ENCODE peak calls at places on chromosome 20, in four cellular contexts. E, D, I and L are unnamed samples.

GRCh38 chr20:4876301-4876700 is 125.0 kb downstream of the SLC23A2 start:
- DNase-seq in E (no peak), D (no peak), I (no peak), L (no peak)

GRCh38 chr20:62088258-62089127 is 22.8 kb upstream of the TAF4 start:
- DNase-seq in E (peak), D (no peak), I (no peak), L (no peak)

GRCh38 chr20:63572071-63572787 is 1.8 kb downstream of the HELZ2 start:
- DNase-seq in E (no peak), D (no peak), I (no peak), L (no peak)

GRCh38 chr20:50292324-50293243 is 102.0 kb downstream of the CEBPB start:
- DNase-seq in E (peak), D (peak), I (no peak), L (no peak)

GRCh38 chr20:37790900-37791299 is 97.1 kb downstream of the CTNNBL1 start:
- DNase-seq in E (no peak), D (no peak), I (no peak), L (no peak)

GRCh38 chr20:62288535-62289105 is 14.2 kb upstream of the ADRM1 start:
- DNase-seq in E (no peak), D (no peak), I (no peak), L (no peak)

GRCh38 chr20:39903806-39904205 is 785.2 kb downstream of the MAFB start:
- DNase-seq in E (no peak), D (no peak), I (no peak), L (no peak)

GRCh38 chr20:38121741-38122140 is 43.3 kb downstream of the TGM2 start:
- DNase-seq in E (no peak), D (peak), I (peak), L (no peak)

GRCh38 chr20:2874456-2874855 is 1.2 kb downstream of the PTPRA start:
- DNase-seq in E (no peak), D (no peak), I (no peak), L (no peak)

GRCh38 chr20:3685341-3685740 is 3.5 kb upstream of the ADAM33 start:
- DNase-seq in E (no peak), D (no peak), I (no peak), L (no peak)

GRCh38 chr20:59165389-59165785 is 1.8 kb downstream of the ZNF831 start:
- DNase-seq in E (no peak), D (no peak), I (no peak), L (no peak)

GRCh38 chr20:32339116-32339515 is 19.0 kb upstream of the ASXL1 start:
- DNase-seq in E (no peak), D (no peak), I (no peak), L (no peak)

GRCh38 chr20:13868331-13868730 is 83.5 kb downstream of the NDUFAF5 start:
- DNase-seq in E (no peak), D (no peak), I (no peak), L (no peak)

GRCh38 chr20:47785900-47786762 is 850 bp upstream of the SULF2 start:
- DNase-seq in E (peak), D (no peak), I (peak), L (no peak)

GRCh38 chr20:37574199-37574890 is 46.7 kb upstream of the BLCAP start:
- DNase-seq in E (no peak), D (no peak), I (no peak), L (no peak)

GRCh38 chr20:21450572-21450971 is 53.2 kb upstream of the NKX2-4 start:
- DNase-seq in E (peak), D (no peak), I (no peak), L (no peak)

GRCh38 chr20:32252189-32252588 is 25.3 kb upstream of the KIF3B start:
- DNase-seq in E (no peak), D (no peak), I (no peak), L (no peak)

GRCh38 chr20:38043512-38044300 is 10.2 kb downstream of the RPRD1B start:
- DNase-seq in E (peak), D (no peak), I (no peak), L (no peak)

DNA sequence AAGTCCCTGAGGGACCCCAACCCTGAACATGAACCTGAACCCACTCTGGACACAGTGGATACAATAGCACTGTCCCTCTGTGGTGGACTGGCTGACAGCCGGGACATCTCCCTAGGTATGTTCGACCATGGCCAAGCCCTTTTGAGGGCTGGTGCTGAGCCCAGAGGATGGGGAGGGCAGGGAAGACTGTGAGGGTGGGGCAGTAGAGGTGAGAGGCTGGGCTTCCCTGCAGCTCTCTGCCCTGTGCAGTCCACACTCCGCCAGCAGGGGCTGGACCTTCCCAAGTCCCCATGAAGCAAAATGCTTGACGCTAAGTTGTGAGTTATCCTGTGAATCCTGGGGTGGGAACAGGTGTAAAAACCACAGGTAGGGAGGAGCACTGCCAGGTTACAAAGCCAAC is 11.5 kb downstream of the LPIN3 start:
- DNase-seq in E (no peak), D (no peak), I (no peak), L (no peak)
- TF ChIP-seq CTCF in E (no peak), D (no peak), I (peak), L (no peak)

GRCh38 chr20:23142162-23143050 is 56.3 kb upstream of the CD93 start:
- DNase-seq in E (no peak), D (no peak), I (no peak), L (no peak)
- TF ChIP-seq CTCF in E (no peak), D (no peak), I (no peak), L (no peak)

GRCh38 chr20:10492065-10492464 is 57.0 kb downstream of the SLX4IP start:
- DNase-seq in E (no peak), D (no peak), I (no peak), L (no peak)

GRCh38 chr20:10498196-10498595 is 63.1 kb downstream of the SLX4IP start:
- DNase-seq in E (no peak), D (no peak), I (no peak), L (no peak)

GRCh38 chr20:10492844-10493243 is 57.7 kb downstream of the SLX4IP start:
- DNase-seq in E (no peak), D (no peak), I (no peak), L (no peak)

GRCh38 chr20:10497283-10497682 is 62.2 kb downstream of the SLX4IP start:
- DNase-seq in E (no peak), D (no peak), I (no peak), L (no peak)

DNA sequence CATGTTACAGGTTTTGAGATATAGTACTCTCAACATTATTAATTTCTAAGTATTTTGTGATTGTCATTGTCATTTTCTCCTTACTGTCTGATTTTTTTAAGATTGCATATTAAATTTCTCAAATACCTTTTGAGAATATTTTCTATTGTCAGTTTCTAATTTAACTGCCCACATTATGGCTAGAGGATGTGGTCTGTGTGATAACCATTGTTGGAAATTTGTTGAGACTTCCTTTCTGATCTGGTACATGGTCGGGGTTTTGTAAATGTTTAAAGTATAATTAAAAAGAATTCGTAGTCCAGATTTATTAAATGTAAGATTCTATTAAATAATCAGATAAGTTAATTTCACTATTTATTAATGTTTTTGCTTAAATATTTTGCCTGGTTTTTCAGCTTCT is 60.1 kb downstream of the SLX4IP start:
- DNase-seq in E (no peak), D (no peak), I (no peak), L (no peak)
- TF ChIP-seq CTCF in E (no peak), D (no peak), I (no peak), L (no peak)

GRCh38 chr20:16175322-16175721 is 397.9 kb downstream of the KIF16B start:
- DNase-seq in E (no peak), D (no peak), I (no peak), L (peak)
- TF ChIP-seq CTCF in E (no peak), D (no peak), I (no peak), L (no peak)

DNA sequence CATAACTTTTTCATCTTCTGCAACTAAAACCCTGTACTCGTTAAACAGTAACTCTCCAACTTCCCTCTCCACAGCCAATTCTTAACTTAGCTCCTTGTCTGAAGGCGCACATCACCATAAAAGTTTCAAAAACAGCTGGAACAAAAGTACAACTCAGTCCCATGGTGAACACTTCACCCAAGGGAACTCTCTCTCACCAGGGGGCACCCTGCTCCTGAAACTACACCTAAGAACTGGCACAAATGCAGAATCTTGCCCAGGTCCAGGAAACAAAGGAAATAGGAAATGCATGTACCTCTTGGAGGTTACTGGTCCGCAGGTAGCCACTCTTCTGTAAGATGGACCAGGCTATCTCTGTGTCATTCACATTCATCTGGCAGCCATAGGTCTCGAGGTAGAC is 6.6 kb downstream of the CDK5RAP1 start:
- DNase-seq in E (no peak), D (no peak), I (no peak), L (no peak)
- TF ChIP-seq CTCF in E (no peak), D (no peak), I (no peak), L (no peak)

DNA sequence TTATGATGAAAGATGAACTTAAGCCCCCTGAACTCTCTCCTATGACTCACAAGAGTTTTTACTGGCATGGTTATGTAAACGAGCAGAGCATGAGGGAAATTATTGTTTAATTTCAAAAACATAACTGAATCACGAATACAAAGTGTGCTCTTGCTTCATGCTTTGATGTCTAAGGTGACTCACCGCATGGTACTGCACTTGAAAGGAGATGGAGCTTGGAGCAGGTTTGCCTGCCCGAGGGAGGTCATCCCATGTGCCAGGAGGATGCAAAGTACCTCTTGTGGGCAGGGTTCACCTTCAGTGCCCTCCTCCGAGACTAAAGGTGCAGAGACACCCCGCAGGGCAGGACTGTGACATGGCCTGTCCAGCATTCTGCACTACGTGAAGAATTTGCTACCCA is 13.7 kb upstream of the PCK1 start:
- DNase-seq in E (peak), D (no peak), I (no peak), L (no peak)
- TF ChIP-seq CTCF in E (no peak), D (no peak), I (no peak), L (no peak)

GRCh38 chr20:51541189-51542032 is 1.1 kb downstream of the NFATC2 start:
- DNase-seq in E (no peak), D (no peak), I (no peak), L (peak)

GRCh38 chr20:51545515-51545914 is 3.0 kb upstream of the NFATC2 start:
- DNase-seq in E (no peak), D (no peak), I (no peak), L (no peak)

GRCh38 chr20:51540585-51540984 is 1.9 kb downstream of the NFATC2 start:
- DNase-seq in E (no peak), D (no peak), I (no peak), L (no peak)

GRCh38 chr20:51542894-51543788 is 622 bp upstream of the NFATC2 start:
- DNase-seq in E (no peak), D (no peak), I (no peak), L (no peak)

DNA sequence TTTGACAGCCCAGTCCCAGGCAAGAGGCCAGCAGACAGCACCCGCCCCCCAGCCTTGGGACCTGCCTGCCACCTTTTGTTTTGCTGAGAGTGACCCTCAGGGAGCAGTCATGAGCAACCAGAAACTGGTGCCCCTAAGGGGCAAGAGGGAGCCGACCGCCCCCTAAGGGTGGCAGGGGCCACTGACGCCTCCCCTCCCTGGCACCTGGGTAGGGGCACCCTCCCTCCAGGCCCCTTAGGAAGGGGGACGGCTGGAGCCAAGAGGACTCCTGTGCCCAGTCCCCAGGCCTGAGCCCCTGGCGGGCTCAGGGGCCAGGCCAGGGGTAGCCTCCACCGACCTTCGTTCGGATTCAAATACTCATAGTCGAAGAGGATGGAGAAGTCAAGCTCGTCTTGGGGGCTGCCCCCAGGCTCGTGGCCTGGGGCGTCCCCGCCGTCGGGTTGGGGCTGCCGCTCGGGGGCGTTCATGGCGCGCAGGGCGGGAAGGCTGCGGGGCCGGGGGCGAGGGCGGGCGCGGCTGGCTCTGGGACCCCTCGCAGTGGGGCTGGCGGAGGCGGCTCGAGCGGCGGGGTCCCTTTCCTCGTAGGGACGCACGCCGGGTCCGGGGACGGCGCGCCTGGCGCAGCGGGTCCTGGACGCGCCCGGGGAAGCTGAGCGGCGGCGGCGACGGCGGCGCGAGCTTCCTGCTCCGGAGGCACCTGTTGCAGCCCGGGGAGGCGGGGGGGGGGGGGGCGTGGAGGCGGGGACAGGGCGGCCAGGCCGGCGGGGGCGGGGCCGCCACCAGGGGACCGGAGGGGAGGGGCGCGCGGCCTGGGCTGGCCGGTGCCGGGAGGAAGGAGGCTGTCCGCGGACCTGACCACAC is at the start of gene NFATC2:
- DNase-seq in E (peak), D (no peak), I (peak), L (peak)
- TF ChIP-seq CTCF in E (no peak), D (no peak), I (peak), L (peak)